ENCODE peak calls at places on chromosomes 4 and X, in seven cellular contexts. K is A673; Z is CD8-positive, alpha-beta T cell; P is heart left ventricle; F is upper lobe of right lung; U is transverse colon; C is tibial artery. M is an unnamed sample. For H3K36me3, the result is how much of the 10 kb centered on the place peaks cover.

GRCh38 chr4:184805462-184806245 is 20.1 kb downstream of the ACSL1 start:
- DNase-seq in K (no peak), Z (no peak), P (peak), F (peak), U (peak), C (no peak), M (peak)

GRCh38 chr4:26542996-26543395 is 40.9 kb upstream of the TBC1D19 start:
- DNase-seq in K (peak), Z (no peak), P (no peak), F (no peak), U (no peak), C (no peak), M (no peak)

GRCh38 chr4:185721949-185722316 is 90.1 kb downstream of the SORBS2 start:
- DNase-seq in K (no peak), Z (no peak), P (no peak), F (no peak), U (no peak), C (no peak), M (no peak)

GRCh38 chrX:155065035-155065734 is 5.8 kb downstream of the CMC4 start:
- DNase-seq in K (no peak), Z (no peak), P (no peak), F (no peak), U (no peak), C (no peak), M (no peak)

GRCh38 chr4:155820887-155821529 is 45.1 kb downstream of the ASIC5 start:
- DNase-seq in K (no peak), Z (no peak), P (no peak), F (no peak), U (no peak), C (no peak), M (no peak)

GRCh38 chrX:129523076-129524055 is at the start of gene SMARCA1:
- DNase-seq in K (peak), Z (no peak), P (peak), F (peak), U (peak), C (peak), M (no peak)

GRCh38 chrX:44872319-44872816 is 620 bp upstream of the KDM6A start:
- DNase-seq in K (peak), Z (no peak), P (no peak), F (no peak), U (peak), C (peak), M (peak)

GRCh38 chr4:624705-625590 is at the start of gene PDE6B:
- DNase-seq in K (peak), Z (no peak), P (no peak), F (no peak), U (no peak), C (no peak), M (no peak)

GRCh38 chr4:84342161-84342560 is 156.9 kb downstream of the NKX6-1 start:
- DNase-seq in K (no peak), Z (no peak), P (no peak), F (no peak), U (no peak), C (no peak), M (no peak)

GRCh38 chr4:121943941-121944340 is 7.9 kb downstream of the TRPC3 start:
- DNase-seq in K (peak), Z (no peak), P (no peak), F (no peak), U (no peak), C (no peak), M (no peak)

GRCh38 chrX:13965531-13965930 is 64.2 kb downstream of the GEMIN8 start:
- DNase-seq in K (no peak), Z (no peak), P (no peak), F (no peak), U (no peak), C (no peak), M (no peak)

GRCh38 chrX:120015145-120016067 is 62.1 kb downstream of the RHOXF2B start:
- DNase-seq in K (no peak), Z (no peak), P (no peak), F (peak), U (no peak), C (no peak), M (no peak)

GRCh38 chrX:16845686-16846085 is 24.5 kb downstream of the RBBP7 start:
- DNase-seq in K (no peak), Z (no peak), P (no peak), F (no peak), U (no peak), C (no peak), M (no peak)

GRCh38 chr4:86416081-86416480 is 56.2 kb upstream of the MAPK10 start:
- DNase-seq in K (no peak), Z (no peak), P (no peak), F (no peak), U (no peak), C (no peak), M (no peak)

GRCh38 chr4:165700855-165701254 is 172.2 kb upstream of the TLL1 start:
- DNase-seq in K (no peak), Z (no peak), P (no peak), F (no peak), U (no peak), C (no peak), M (no peak)

GRCh38 chr4:83320548-83320947 is 14.1 kb downstream of the HPSE start:
- DNase-seq in K (no peak), Z (no peak), P (peak), F (peak), U (peak), C (peak), M (no peak)

GRCh38 chr4:96247096-96247495 is 407.2 kb downstream of the PDHA2 start:
- DNase-seq in K (no peak), Z (no peak), P (no peak), F (no peak), U (no peak), C (no peak), M (no peak)

GRCh38 chrX:18389968-18390367 is 35.4 kb upstream of the CDKL5 start:
- DNase-seq in K (no peak), Z (no peak), P (no peak), F (no peak), U (no peak), C (no peak), M (no peak)

GRCh38 chrX:18390941-18391538 is 34.4 kb upstream of the CDKL5 start:
- DNase-seq in K (peak), Z (peak), P (peak), F (peak), U (peak), C (peak), M (peak)

DNA sequence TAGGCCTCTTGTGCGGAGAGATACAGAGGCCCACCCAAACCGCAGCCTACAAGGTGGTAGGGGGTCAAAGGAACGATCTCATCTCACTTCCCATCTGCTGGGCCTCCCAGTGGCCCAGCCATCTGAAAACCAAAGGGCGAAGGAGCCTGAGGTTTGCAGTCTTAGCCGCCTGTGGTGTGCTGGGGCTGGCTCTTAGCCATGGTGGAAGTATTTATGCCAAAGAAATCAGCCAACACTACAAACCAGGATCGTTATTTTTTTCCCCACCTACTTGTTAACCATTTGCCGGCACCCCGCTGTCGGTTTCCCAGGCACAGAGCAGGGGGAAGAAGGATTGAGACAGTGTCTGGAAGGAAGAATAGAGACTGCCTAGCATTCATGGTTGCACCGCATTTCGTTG is 30.9 kb upstream of the CDKL5 start:
- DNase-seq in K (peak), Z (no peak), P (no peak), F (no peak), U (no peak), C (no peak), M (no peak)
- H3K27ac ChIP-seq in K (no peak), Z (no peak), P (no peak), F (no peak), U (no peak), C (no peak), M (no peak)

DNA sequence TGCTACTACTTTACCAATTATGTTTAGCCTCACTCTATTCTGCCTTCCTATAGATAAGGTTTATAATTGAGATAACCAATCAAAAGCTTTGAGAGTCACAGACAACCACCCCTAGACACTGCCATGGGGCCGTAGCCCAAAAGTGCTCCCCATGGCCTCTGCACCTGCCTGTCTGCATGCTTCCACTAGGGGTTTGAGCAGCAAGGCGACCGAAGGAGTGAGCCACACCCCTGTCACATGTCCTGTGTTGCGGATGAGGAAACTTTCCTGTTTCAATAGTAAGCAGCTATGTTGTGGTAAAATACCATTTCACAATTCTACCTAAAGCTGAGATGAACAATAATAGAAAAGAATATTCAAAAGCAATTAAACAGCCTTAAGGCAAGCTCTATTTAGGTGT is 856.0 kb upstream of the FRG1 start:
- DNase-seq in K (no peak), Z (no peak), P (no peak), F (no peak), U (no peak), C (no peak), M (no peak)
- H3K4me3 ChIP-seq in K (no peak), Z (no peak), P (no peak), F (no peak), U (no peak), C (no peak), M (no peak)

DNA sequence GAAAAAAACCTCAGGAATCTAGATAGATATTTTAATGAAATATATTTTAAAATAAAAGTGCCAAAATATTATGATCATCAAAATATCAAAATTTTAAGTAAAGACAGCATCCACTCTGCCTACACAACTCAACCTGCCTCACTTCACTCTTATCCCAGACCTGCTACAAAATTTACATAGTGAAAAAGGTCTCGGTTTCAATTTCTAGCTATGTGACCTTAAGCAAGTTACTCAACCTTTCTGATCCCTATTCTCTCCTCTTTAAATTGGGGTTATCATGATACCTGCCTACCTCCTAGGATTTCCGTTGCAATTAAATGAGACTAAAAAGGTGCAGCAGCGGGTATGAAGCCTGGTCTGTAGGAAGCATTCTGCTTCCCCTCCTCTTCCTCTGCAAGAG is 72.9 kb downstream of the FAM114A1 start:
- DNase-seq in K (no peak), Z (no peak), P (no peak), F (no peak), U (no peak), C (no peak), M (no peak)
- H3K36me3 ChIP-seq in K (under half), Z (under half), P (half or more), F (half or more), U (under half), C (half or more), M (under half)

DNA sequence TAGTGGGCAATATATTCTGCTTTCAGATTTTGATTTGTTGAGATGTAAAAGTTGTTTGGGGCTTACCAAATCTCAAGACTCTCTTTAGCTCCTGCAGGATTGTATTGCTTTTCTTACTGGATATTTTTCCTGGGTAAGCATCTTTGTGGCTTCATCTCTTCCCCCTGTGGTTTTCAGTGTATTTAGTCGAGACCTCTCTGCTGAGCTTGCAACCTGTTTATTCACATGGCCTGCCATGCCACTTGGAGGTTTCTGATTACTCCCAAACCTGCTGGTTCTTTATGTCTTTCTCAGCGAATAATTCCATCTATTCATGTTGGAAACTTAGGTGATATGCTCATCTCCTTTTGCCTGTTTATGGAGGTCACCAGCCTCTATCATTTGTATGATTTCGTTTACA is 10.9 kb downstream of the CCNG2 start:
- DNase-seq in K (no peak), Z (no peak), P (no peak), F (no peak), U (no peak), C (no peak), M (no peak)
- H3K27ac ChIP-seq in K (no peak), Z (no peak), P (no peak), F (no peak), U (no peak), C (no peak), M (no peak)

GRCh38 chrX:31166832-31167231 is 95.0 kb upstream of the FTHL17 start:
- DNase-seq in K (no peak), Z (no peak), P (no peak), F (no peak), U (no peak), C (no peak), M (no peak)
- H3K4me3 ChIP-seq in K (no peak), Z (no peak), P (no peak), F (no peak), U (no peak), C (no peak), M (no peak)

GRCh38 chrX:288561-288991 is 7.4 kb downstream of the PLCXD1 start:
- DNase-seq in K (no peak), Z (no peak), P (peak), F (peak), U (no peak), C (peak), M (no peak)
- H3K36me3 ChIP-seq in K (half or more), Z (under half), P (under half), F (half or more), U (under half), C (under half), M (under half)

DNA sequence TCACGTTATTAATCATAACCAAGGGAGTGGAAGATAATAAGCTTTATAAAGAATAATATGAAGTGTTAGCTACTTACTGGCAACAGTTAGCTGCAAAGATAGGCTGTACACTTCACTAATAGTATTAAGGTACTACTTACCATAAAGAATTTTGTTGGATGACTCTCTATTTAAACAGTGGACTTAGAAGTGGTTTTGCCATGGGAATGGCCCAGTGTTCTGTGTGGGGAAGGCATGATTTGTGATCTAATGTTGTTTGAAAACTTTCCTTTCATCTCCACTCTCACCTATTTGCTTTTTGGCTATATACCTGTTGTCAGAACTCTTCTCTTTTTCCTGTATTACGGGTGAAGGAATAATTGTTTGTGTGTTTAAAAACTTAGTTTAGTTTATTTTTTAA is 23.0 kb downstream of the FHDC1 start:
- DNase-seq in K (no peak), Z (no peak), P (no peak), F (no peak), U (no peak), C (no peak), M (no peak)
- H3K27ac ChIP-seq in K (no peak), Z (no peak), P (no peak), F (no peak), U (peak), C (no peak), M (no peak)

GRCh38 chr4:110623710-110624015 is 786 bp upstream of the PITX2 start:
- DNase-seq in K (no peak), Z (no peak), P (no peak), F (no peak), U (no peak), C (no peak), M (no peak)

GRCh38 chr4:110624016-110624770 is 1.3 kb upstream of the PITX2 start:
- DNase-seq in K (no peak), Z (no peak), P (no peak), F (no peak), U (no peak), C (no peak), M (no peak)

GRCh38 chr4:110621328-110621812 is 1.5 kb downstream of the PITX2 start:
- DNase-seq in K (no peak), Z (no peak), P (no peak), F (no peak), U (no peak), C (no peak), M (peak)

GRCh38 chr4:110621839-110622751 is 782 bp downstream of the PITX2 start:
- DNase-seq in K (no peak), Z (no peak), P (no peak), F (no peak), U (no peak), C (no peak), M (peak)

GRCh38 chr4:110622841-110623709 is at the start of gene PITX2:
- DNase-seq in K (no peak), Z (no peak), P (peak), F (peak), U (peak), C (no peak), M (peak)
- H3K4me3 ChIP-seq in K (no peak), Z (peak), P (peak), F (peak), U (peak), C (peak), M (peak)

GRCh38 chr4:5615496-5616075 is 92.8 kb downstream of the EVC2 start:
- DNase-seq in K (no peak), Z (no peak), P (no peak), F (no peak), U (no peak), C (no peak), M (no peak)
- H3K36me3 ChIP-seq in K (under half), Z (under half), P (under half), F (under half), U (under half), C (half or more), M (under half)

GRCh38 chr4:7646384-7647061 is 211.8 kb upstream of the PSAPL1 start:
- DNase-seq in K (no peak), Z (no peak), P (no peak), F (no peak), U (no peak), C (no peak), M (peak)

GRCh38 chr4:7648813-7649395 is 214.2 kb upstream of the PSAPL1 start:
- DNase-seq in K (no peak), Z (no peak), P (no peak), F (peak), U (no peak), C (no peak), M (no peak)

GRCh38 chr4:7647932-7648812 is 213.4 kb upstream of the PSAPL1 start:
- DNase-seq in K (no peak), Z (no peak), P (no peak), F (peak), U (no peak), C (peak), M (no peak)

GRCh38 chr4:7645956-7646355 is 211.2 kb upstream of the PSAPL1 start:
- DNase-seq in K (no peak), Z (no peak), P (no peak), F (no peak), U (no peak), C (no peak), M (no peak)

GRCh38 chr4:7647211-7647931 is 212.6 kb upstream of the PSAPL1 start:
- DNase-seq in K (no peak), Z (no peak), P (no peak), F (no peak), U (no peak), C (no peak), M (no peak)
- H3K27ac ChIP-seq in K (no peak), Z (peak), P (no peak), F (no peak), U (no peak), C (no peak), M (no peak)